ENCODE peak calls at places on chromosomes 4 and X, in seven cellular contexts. K is heart right ventricle, A is tibial nerve, J is neural crest cell, N is keratinocyte, D is osteocyte, T is kidney epithelial cell. V is an unnamed sample.

GRCh38 chr4:139458999-139459398 is 5.1 kb downstream of the RAB33B start:
- DNase-seq in K (no peak), A (no peak), J (no peak), N (no peak), D (no peak), T (no peak), V (no peak)

GRCh38 chrX:45322820-45323219 is 122.1 kb upstream of the DIPK2B start:
- DNase-seq in K (no peak), A (no peak), J (no peak), N (no peak), D (no peak), T (no peak), V (no peak)

GRCh38 chr4:101696276-101697010 is 94.1 kb upstream of the BANK1 start:
- DNase-seq in K (no peak), A (no peak), J (no peak), N (no peak), D (no peak), T (no peak), V (no peak)

GRCh38 chrX:78619829-78620228 is 39.3 kb downstream of the RTL3 start:
- DNase-seq in K (peak), A (peak), J (no peak), N (no peak), D (no peak), T (no peak), V (no peak)

GRCh38 chr4:123077330-123077729 is 154.9 kb upstream of the NUDT6 start:
- DNase-seq in K (no peak), A (no peak), J (no peak), N (no peak), D (no peak), T (no peak), V (no peak)

GRCh38 chrX:151974336-151975227 is at the start of gene GABRE:
- DNase-seq in K (peak), A (peak), J (peak), N (no peak), D (no peak), T (no peak), V (peak)

GRCh38 chr4:72568959-72569718 is at the start of gene ADAMTS3:
- DNase-seq in K (peak), A (peak), J (peak), N (no peak), D (no peak), T (peak), V (peak)

GRCh38 chr4:159103406-159104131 is 690 bp downstream of the RAPGEF2 start:
- DNase-seq in K (peak), A (peak), J (peak), N (no peak), D (no peak), T (no peak), V (peak)

GRCh38 chr4:76781698-76782595 is 116.0 kb downstream of the SOWAHB start:
- DNase-seq in K (no peak), A (no peak), J (no peak), N (peak), D (no peak), T (peak), V (no peak)

GRCh38 chrX:144946696-144947095 is 300.6 kb upstream of the SPANXN1 start:
- DNase-seq in K (no peak), A (no peak), J (no peak), N (no peak), D (no peak), T (no peak), V (no peak)

GRCh38 chrX:133415276-133416105 is at the start of gene GPC4:
- DNase-seq in K (peak), A (peak), J (peak), N (no peak), D (peak), T (no peak), V (peak)

GRCh38 chrX:101482296-101482695 is 3.0 kb upstream of the ARMCX4 start:
- DNase-seq in K (no peak), A (no peak), J (no peak), N (no peak), D (no peak), T (no peak), V (no peak)

GRCh38 chrX:139691493-139691842 is 16.5 kb downstream of the MCF2 start:
- DNase-seq in K (peak), A (no peak), J (no peak), N (no peak), D (no peak), T (no peak), V (no peak)

GRCh38 chr4:175891231-175891630 is 79.2 kb upstream of the GPM6A start:
- DNase-seq in K (no peak), A (no peak), J (no peak), N (no peak), D (no peak), T (no peak), V (no peak)

GRCh38 chr4:100429616-100430015 is 88.2 kb downstream of the EMCN start:
- DNase-seq in K (no peak), A (no peak), J (no peak), N (no peak), D (no peak), T (no peak), V (no peak)

GRCh38 chr4:165096776-165097175 is 15.9 kb downstream of the TMEM192 start:
- DNase-seq in K (no peak), A (no peak), J (no peak), N (no peak), D (no peak), T (no peak), V (no peak)
- TF ChIP-seq CTCF in K (peak), A (no peak), J (peak), N (peak), D (peak), T (peak), V (peak)

GRCh38 chrX:21972046-21972445 is 31.5 kb downstream of the SMS start:
- DNase-seq in K (no peak), A (no peak), J (no peak), N (no peak), D (no peak), T (no peak), V (no peak)

GRCh38 chrX:21974011-21974385 is 33.5 kb downstream of the SMS start:
- DNase-seq in K (no peak), A (no peak), J (no peak), N (no peak), D (no peak), T (no peak), V (no peak)

GRCh38 chrX:21973321-21974010 is 33.0 kb downstream of the SMS start:
- DNase-seq in K (no peak), A (no peak), J (no peak), N (no peak), D (no peak), T (no peak), V (no peak)

GRCh38 chrX:21975242-21975641 is 34.7 kb downstream of the SMS start:
- DNase-seq in K (no peak), A (no peak), J (no peak), N (no peak), D (no peak), T (no peak), V (no peak)

DNA sequence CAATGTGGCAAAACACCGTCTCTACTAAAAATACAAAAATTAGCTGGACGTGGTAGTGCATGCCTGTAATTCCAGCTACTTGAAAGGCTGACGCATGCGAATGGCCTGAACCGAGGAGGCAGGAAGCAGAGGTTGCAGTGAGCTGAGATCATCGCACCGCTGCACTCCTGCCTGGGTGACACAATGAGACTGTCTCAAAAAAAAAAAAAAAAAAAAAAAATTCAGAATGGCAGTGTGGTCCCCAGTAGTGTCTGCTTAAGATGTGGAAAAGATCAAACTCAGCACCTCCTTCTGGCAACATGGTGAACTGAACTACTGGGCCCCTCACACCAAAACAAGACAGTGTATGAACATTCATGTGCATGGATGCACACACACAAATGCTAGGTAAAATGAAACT is 32.2 kb downstream of the SMS start:
- DNase-seq in K (no peak), A (no peak), J (no peak), N (no peak), D (no peak), T (no peak), V (no peak)
- TF ChIP-seq CTCF in K (no peak), A (no peak), J (peak), N (no peak), D (peak), T (no peak), V (no peak)

GRCh38 chrX:63686878-63687714 is 97.9 kb downstream of the ARHGEF9 start:
- DNase-seq in K (no peak), A (peak), J (no peak), N (no peak), D (no peak), T (no peak), V (no peak)
- TF ChIP-seq CTCF in K (peak), A (peak), J (peak), N (peak), D (peak), T (peak), V (peak)

GRCh38 chr4:115851918-115852766 is 738.7 kb upstream of the NDST4 start:
- DNase-seq in K (no peak), A (peak), J (peak), N (no peak), D (no peak), T (peak), V (no peak)
- TF ChIP-seq CTCF in K (no peak), A (no peak), J (peak), N (peak), D (peak), T (peak), V (no peak)

GRCh38 chr4:108165601-108166000 is 3.1 kb downstream of the LEF1 start:
- DNase-seq in K (no peak), A (no peak), J (no peak), N (no peak), D (no peak), T (no peak), V (no peak)
- TF ChIP-seq CTCF in K (no peak), A (no peak), J (no peak), N (no peak), D (no peak), T (no peak), V (no peak)

GRCh38 chr4:83771113-83771705 is 235.3 kb downstream of the GPAT3 start:
- DNase-seq in K (peak), A (no peak), J (peak), N (no peak), D (no peak), T (no peak), V (no peak)
- TF ChIP-seq CTCF in K (peak), A (no peak), J (peak), N (peak), D (peak), T (peak), V (peak)

GRCh38 chr4:184649026-184649970 is at the start of the genes CASP3 and PRIMPOL:
- DNase-seq in K (peak), A (peak), J (peak), N (peak), D (peak), T (peak), V (peak)
- TF ChIP-seq CTCF in K (peak), A (peak), J (peak), N (no peak), D (peak), T (peak), V (peak)

DNA sequence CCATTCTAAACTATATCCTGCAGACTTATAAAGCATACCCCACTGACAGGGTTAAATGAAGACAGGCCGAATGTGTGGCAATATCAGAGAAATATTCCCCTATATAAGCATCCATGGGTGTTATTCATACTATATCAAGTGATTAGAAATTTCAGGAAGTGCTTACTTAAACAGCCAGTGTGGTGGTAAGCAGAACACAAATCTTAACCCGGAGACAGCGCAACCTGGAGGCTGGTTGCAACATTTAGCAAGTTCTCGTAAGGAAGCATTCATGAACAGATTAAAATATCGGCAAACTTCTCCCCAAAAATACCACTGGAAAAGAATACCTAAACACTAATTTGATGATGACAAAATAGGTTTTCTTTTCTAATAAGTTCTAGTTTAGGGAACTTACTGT is 261.2 kb downstream of the CBLL2 start:
- DNase-seq in K (no peak), A (no peak), J (no peak), N (no peak), D (no peak), T (no peak), V (no peak)
- TF ChIP-seq CTCF in K (no peak), A (no peak), J (no peak), N (no peak), D (no peak), T (no peak), V (no peak)

GRCh38 chr4:181933471-181933870 is 309.7 kb upstream of the TENM3 start:
- DNase-seq in K (no peak), A (no peak), J (no peak), N (no peak), D (no peak), T (no peak), V (no peak)

GRCh38 chr4:181944527-181944926 is 298.7 kb upstream of the TENM3 start:
- DNase-seq in K (no peak), A (no peak), J (no peak), N (no peak), D (no peak), T (no peak), V (no peak)

GRCh38 chr4:181938641-181939040 is 304.6 kb upstream of the TENM3 start:
- DNase-seq in K (no peak), A (no peak), J (no peak), N (no peak), D (no peak), T (no peak), V (no peak)

DNA sequence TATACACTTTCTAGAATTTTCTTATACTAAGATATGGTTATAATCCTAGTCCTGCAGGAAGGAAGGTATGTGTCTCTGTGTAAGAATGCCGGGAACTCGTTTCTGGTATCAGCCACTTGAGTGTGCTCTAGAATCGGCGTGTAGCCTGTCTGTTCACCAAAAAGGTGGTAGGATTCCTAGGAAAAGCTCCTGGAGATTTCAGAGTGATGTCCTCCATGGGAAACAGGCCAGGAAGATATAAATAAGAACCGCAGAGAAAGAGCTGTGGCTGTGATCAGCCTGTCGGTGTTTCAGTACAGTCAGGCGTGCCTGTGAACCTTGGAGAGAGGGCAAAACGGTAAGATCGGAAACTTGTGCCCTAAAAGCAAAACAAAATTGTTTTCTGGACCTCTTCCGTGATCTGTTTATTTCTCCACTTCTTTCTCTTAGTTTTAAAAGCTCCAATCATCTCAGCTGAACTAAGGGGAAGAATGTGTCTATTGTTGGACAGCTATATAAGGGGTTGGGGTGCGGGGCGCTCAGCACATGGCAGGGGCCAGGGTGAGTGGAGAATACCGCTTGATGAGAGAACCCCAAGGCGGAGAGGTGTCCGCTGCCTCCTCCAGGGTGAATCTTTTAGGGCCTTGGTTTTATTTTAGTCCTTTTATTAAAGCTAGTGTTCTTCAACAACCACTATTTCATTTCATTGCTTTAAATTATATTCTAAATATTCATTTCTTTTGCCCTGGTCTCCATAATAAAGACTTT is 303.8 kb upstream of the TENM3 start:
- DNase-seq in K (no peak), A (no peak), J (no peak), N (no peak), D (no peak), T (no peak), V (no peak)
- TF ChIP-seq CTCF in K (peak), A (no peak), J (no peak), N (no peak), D (no peak), T (no peak), V (no peak)

DNA sequence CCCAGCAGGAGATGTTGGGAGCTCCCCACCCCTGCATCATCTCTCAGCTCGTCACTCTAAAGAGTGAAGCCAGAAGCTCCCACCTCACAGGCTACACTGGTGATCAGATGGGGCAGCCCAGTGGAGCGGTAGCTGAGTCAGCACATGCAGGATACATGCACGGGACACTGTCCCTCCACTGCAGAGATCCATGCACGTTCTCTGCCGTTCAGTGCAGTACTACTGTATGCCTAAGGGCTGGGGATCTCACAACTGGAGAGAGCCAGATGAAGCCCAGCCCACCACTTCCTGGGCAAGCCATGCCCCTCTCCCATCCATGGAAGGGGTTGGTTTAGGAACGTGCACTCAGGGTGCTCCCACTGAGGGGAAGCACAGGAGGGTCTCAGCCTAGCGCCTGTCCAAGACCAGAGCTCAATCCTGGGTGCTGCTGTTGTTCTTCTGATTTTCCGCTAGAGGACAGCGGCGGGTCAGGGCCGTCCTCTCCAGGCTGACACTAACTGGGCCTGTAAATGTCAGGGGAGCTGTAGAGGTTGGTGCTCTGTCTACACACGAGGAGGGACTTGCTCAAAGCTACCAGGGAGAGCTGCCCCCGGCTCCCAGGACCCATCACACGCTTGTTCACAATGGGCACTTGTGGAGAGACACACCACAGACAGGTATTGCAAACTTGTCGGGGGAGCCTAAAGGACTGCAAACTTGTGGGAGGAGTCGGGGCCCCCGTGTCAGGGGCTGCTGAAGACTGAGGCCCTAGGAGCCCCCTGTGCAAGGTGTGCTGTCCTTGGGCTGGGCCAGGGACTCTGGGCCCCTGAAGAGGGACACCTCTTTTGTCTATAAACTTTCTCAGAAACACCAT is 18.2 kb upstream of the ABLIM2 start:
- DNase-seq in K (peak), A (no peak), J (peak), N (no peak), D (no peak), T (no peak), V (peak)
- TF ChIP-seq CTCF in K (peak), A (peak), J (peak), N (peak), D (peak), T (peak), V (peak)